ENCODE peak calls at places on chromosomes 1 and 21, in four cellular contexts. P is heart left ventricle, Y is endodermal cell, T is Peyer's patch. A is an unnamed sample. For H3K36me3, the result is how much of the 10 kb centered on the place peaks cover.

GRCh38 chr1:63000508-63000907 is 216.6 kb downstream of the ATG4C start:
- DNase-seq in P (no peak), Y (peak), T (no peak), A (no peak)

GRCh38 chr1:230077436-230078221 is 10.6 kb downstream of the GALNT2 start:
- DNase-seq in P (no peak), Y (peak), T (no peak), A (no peak)

GRCh38 chr1:209589440-209589839 is 5.9 kb downstream of the CAMK1G start:
- DNase-seq in T (no peak), P (no peak), Y (no peak), A (no peak)

GRCh38 chr1:247331526-247332214 is at the start of gene ZNF496:
- DNase-seq in Y (peak), T (peak), P (peak), A (peak)

GRCh38 chr1:15403962-15404580 is 5.6 kb upstream of the EFHD2 start:
- DNase-seq in Y (no peak), T (no peak), P (no peak), A (no peak)

GRCh38 chr1:221102206-221102605 is 223.0 kb downstream of the HLX start:
- DNase-seq in Y (no peak), T (no peak), P (no peak), A (no peak)

GRCh38 chr21:43348801-43349261 is 78.1 kb downstream of the SIK1 start:
- DNase-seq in Y (no peak), T (no peak), P (peak), A (no peak)

GRCh38 chr1:22080184-22080583 is 27.7 kb downstream of the CDC42 start:
- DNase-seq in T (no peak), Y (no peak), P (no peak), A (no peak)

GRCh38 chr1:27676410-27676809 is 4.4 kb upstream of the IFI6 start:
- DNase-seq in P (no peak), Y (no peak), T (no peak), A (no peak)

GRCh38 chr1:166379447-166379846 is 212.6 kb upstream of the FAM78B start:
- DNase-seq in Y (no peak), P (peak), T (no peak), A (no peak)

GRCh38 chr1:175317309-175317708 is 124.7 kb upstream of the KIAA0040 start:
- DNase-seq in Y (peak), T (no peak), P (no peak), A (no peak)

GRCh38 chr1:24567792-24568388 is 12.0 kb downstream of the NCMAP start:
- DNase-seq in T (peak), Y (peak), P (no peak), A (no peak)

GRCh38 chr1:161099090-161099802 is 1.1 kb downstream of the KLHDC9 start:
- DNase-seq in Y (peak), T (no peak), P (no peak), A (no peak)

GRCh38 chr1:237035759-237036158 is 6.2 kb upstream of the RYR2 start:
- DNase-seq in Y (no peak), P (no peak), T (no peak), A (no peak)

GRCh38 chr21:43287974-43288755 is 119.4 kb downstream of the CRYAA start:
- DNase-seq in P (peak), T (no peak), Y (no peak), A (peak)

GRCh38 chr21:42684109-42684916 is 30.9 kb downstream of the PDE9A start:
- DNase-seq in P (no peak), Y (no peak), T (no peak), A (no peak)

GRCh38 chr1:91830242-91831131 is 55.5 kb downstream of the TGFBR3 start:
- DNase-seq in T (peak), Y (no peak), P (peak), A (peak)

GRCh38 chr1:219518906-219519248 is 94.0 kb downstream of the ZC3H11B start:
- DNase-seq in P (no peak), T (no peak), Y (no peak), A (no peak)

GRCh38 chr1:117290855-117291254 is 76.4 kb upstream of the MAN1A2 start:
- DNase-seq in T (no peak), P (no peak), Y (no peak), A (no peak)

GRCh38 chr1:117093091-117093534 is 28.4 kb downstream of the TRIM45 start:
- DNase-seq in T (no peak), P (peak), Y (peak), A (peak)

GRCh38 chr1:170318141-170318540 is 172.4 kb downstream of the NTMT2 start:
- DNase-seq in T (no peak), Y (no peak), P (no peak), A (no peak)

GRCh38 chr1:156961709-156962108 is 41.3 kb downstream of the LRRC71 start:
- DNase-seq in P (no peak), Y (no peak), T (no peak), A (no peak)

GRCh38 chr1:228206582-228207351 is 1.1 kb upstream of the OBSCN start:
- DNase-seq in Y (no peak), P (no peak), T (no peak), A (peak)

GRCh38 chr1:12285496-12286143 is 55.8 kb downstream of the VPS13D start:
- DNase-seq in P (no peak), T (no peak), Y (no peak), A (no peak)

GRCh38 chr1:38026592-38027200 is 14.2 kb downstream of the UTP11 start:
- DNase-seq in Y (peak), P (no peak), T (no peak), A (peak)

GRCh38 chr1:19577001-19577400 is 67.1 kb upstream of the NBL1 start:
- DNase-seq in Y (no peak), T (no peak), P (no peak), A (no peak)

GRCh38 chr1:92705456-92705855 is 79.5 kb downstream of the EVI5 start:
- DNase-seq in P (no peak), T (no peak), Y (no peak), A (no peak)

GRCh38 chr1:4726620-4727341 is 72.4 kb downstream of the AJAP1 start:
- DNase-seq in Y (no peak), P (no peak), T (no peak), A (no peak)

GRCh38 chr1:58764294-58764978 is 19.4 kb downstream of the JUN start:
- DNase-seq in P (no peak), T (no peak), Y (no peak), A (no peak)

GRCh38 chr1:41435570-41436178 is 48.8 kb downstream of the EDN2 start:
- DNase-seq in T (no peak), Y (peak), P (peak), A (peak)

GRCh38 chr1:44501022-44501910 is 96.2 kb downstream of the RNF220 start:
- DNase-seq in Y (peak), T (no peak), P (no peak), A (no peak)

GRCh38 chr1:29457496-29458368 is 221.4 kb downstream of the PTPRU start:
- DNase-seq in P (no peak), T (no peak), Y (peak), A (no peak)

GRCh38 chr1:24908591-24909259 is 21.4 kb downstream of the RUNX3 start:
- DNase-seq in Y (no peak), T (peak), P (no peak), A (peak)

GRCh38 chr1:85339089-85339488 is 62.7 kb upstream of the BCL10 start:
- DNase-seq in Y (no peak), P (no peak), T (no peak), A (no peak)

GRCh38 chr1:211613108-211613947 is 34.4 kb upstream of the SLC30A1 start:
- DNase-seq in P (peak), T (peak), Y (no peak), A (peak)

DNA sequence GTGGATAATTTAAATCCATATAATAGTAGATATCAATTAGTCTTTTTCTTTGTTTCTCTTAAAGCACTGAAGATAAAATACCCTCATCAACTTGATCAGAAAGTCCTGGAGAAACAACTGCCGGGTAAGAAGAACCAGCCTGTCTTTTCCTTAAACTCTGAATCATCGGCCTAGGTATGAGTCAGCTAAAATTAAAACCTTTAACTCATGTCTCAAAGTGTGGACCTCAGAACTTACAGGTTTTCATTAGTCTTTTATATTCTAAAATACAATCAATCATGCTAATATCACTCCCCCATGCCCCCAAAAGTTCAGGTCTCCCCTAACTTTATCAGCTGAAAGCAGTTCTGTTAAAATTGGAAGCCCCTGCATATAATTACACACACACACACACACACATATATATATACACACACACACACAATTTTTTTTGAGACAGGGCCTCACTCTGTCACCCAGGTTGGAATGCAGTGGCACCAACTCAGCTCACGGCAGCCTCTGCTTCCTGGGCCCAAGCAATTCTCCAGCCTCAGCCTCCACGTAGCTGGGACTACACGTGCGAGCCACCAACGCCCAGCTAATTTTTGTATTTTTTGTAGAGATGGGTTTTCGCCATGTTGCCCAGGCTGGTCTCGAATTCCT is 61.3 kb downstream of the B3GALNT2 start:
- DNase-seq in Y (no peak), T (no peak), P (no peak), A (no peak)
- H3K27ac ChIP-seq in Y (no peak), T (no peak), P (no peak), A (no peak)

GRCh38 chr21:39392981-39393380 is 44.1 kb upstream of the HMGN1 start:
- DNase-seq in P (no peak), T (no peak), Y (no peak), A (no peak)
- H3K36me3 ChIP-seq in P (under half), T (half or more), Y (half or more), A (under half)

GRCh38 chr1:147542549-147542857 is 1.2 kb downstream of the BCL9 start:
- DNase-seq in T (no peak), P (no peak), Y (no peak), A (no peak)
- H3K27ac ChIP-seq in T (peak), P (no peak), Y (no peak), A (no peak)

DNA sequence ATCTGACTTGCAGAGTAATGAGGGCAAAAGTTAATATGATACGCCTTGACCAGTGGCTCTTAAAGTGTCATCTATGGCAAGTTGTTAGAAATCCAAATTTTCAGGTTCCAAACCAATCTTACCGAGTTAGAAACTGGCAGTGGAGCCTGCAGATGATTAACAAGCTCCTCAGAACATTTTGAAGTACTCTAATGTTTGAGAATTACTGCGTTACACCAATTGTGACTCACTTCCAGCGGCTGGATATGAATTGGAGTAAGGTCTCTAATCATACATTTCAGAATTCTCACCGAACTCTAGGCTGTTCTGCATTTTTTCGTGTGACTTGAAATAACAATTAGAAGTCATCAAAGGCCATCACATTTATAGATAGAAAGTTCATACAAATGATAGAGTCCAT is 73.5 kb upstream of the TMPRSS15 start:
- DNase-seq in T (no peak), P (no peak), Y (no peak), A (no peak)
- H3K36me3 ChIP-seq in T (under half), P (under half), Y (under half), A (under half)

DNA sequence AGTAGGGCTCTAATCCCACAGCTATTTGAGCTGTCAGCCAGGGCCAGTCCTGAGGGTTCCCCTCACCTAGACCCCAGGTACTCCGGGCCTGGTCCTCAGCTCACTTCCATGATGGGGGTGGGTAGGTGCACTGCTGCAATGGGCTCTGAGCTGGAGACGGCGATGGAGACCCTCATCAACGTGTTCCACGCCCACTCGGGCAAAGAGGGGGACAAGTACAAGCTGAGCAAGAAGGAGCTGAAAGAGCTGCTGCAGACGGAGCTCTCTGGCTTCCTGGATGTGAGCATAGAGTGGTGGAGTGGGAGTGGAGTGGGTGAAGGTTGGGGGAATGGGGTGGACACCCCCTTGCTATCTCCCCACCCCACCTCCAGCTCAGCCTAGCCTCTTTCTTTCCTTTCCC is 2.1 kb downstream of the S100A1 start:
- DNase-seq in P (no peak), Y (no peak), T (peak), A (peak)
- H3K27ac ChIP-seq in P (no peak), Y (no peak), T (peak), A (no peak)

GRCh38 chr1:114431026-114431425 is 80.0 kb downstream of the TRIM33 start:
- DNase-seq in Y (no peak), T (no peak), P (no peak), A (no peak)

GRCh38 chr1:114427612-114428011 is 83.4 kb downstream of the TRIM33 start:
- DNase-seq in T (no peak), Y (no peak), P (no peak), A (no peak)

GRCh38 chr1:114423455-114423854 is 87.5 kb downstream of the TRIM33 start:
- DNase-seq in Y (no peak), T (no peak), P (no peak), A (no peak)

DNA sequence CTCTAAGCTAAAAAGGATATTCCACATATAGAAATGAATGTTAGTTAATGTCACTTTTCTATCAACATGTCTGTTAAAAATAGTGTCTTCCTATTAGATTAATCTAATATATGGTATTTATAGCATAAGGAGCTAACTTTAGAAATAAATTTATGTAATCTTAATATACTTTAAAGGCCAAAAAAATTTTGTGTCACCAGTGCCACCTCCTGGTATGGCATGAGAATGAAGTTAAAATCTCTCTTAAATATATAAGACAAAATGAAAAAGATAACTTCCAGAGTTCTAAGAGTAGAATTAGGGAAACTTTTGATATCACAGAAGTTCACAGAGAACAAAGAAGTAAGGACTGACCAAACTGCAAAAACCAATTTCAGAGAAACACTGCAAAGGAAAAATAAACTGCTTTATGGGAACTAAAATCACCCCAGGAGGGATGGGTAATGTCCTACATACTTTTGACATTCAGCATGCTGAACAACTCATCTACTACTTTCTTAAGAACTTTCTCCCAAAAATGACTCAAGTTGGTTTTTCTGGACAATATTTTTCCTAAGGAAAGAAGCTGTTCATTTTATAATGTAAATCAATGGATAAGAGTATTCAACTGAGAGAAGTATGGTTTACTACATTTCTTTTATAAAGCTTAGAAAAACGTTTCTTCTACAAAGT is 82.8 kb downstream of the TRIM33 start:
- DNase-seq in Y (no peak), P (no peak), T (no peak), A (no peak)
- H3K36me3 ChIP-seq in Y (half or more), P (under half), T (half or more), A (under half)

A was measured in aorta.